ENCODE peak calls at places on chromosomes 5 and 9, in ten cellular contexts. O, L, I, N, F, D, C, R, W and Q are unnamed samples.
A peak's percentile ranks its signal among the peaks of the same experiment; 100 is the strongest.

GRCh38 chr5:62134811-62135210 is 171.2 kb upstream of the KIF2A start:
- DNase-seq in D (no peak), C (no peak), F (no peak), O (no peak), L (no peak), I (no peak), N (no peak), R (no peak), W (peak; percentile 6), Q (no peak)

GRCh38 chr9:14320272-14321245 is 6.6 kb upstream of the NFIB start:
- DNase-seq in L (no peak), I (peak; percentile 32), F (peak; percentile 22), W (peak; percentile 48), R (peak; percentile 50), N (no peak), C (no peak), O (no peak), D (peak; percentile 43), Q (no peak)

GRCh38 chr5:68215888-68216736 is 556 bp downstream of the PIK3R1 start:
- DNase-seq in O (no peak), I (peak; percentile 34), D (peak; percentile 48), R (peak; percentile 63), L (no peak), N (peak; percentile 43), W (peak; percentile 84), C (peak; percentile 95), F (peak; percentile 71), Q (peak; percentile 45)

GRCh38 chr5:35781181-35781580 is 75.5 kb upstream of the IL7R start:
- DNase-seq in L (no peak), F (no peak), R (no peak), C (no peak), N (no peak), D (no peak), I (no peak), O (no peak), W (no peak), Q (no peak)

GRCh38 chr9:130172858-130173461 is 756 bp downstream of the NCS1 start:
- DNase-seq in L (no peak), N (no peak), D (no peak), O (peak; percentile 64), F (no peak), R (no peak), W (peak; percentile 57), I (peak; percentile 42), C (no peak), Q (no peak)

GRCh38 chr9:70398145-70398556 is 16.3 kb downstream of the KLF9 start:
- DNase-seq in F (no peak), D (no peak), W (peak; percentile 74), C (no peak), I (no peak), L (no peak), R (no peak), N (peak; percentile 15), O (no peak), Q (no peak)

GRCh38 chr9:105076729-105077128 is 148.8 kb upstream of the ABCA1 start:
- DNase-seq in D (no peak), L (no peak), C (no peak), I (no peak), N (no peak), R (no peak), W (no peak), F (no peak), O (no peak), Q (no peak)

GRCh38 chr9:112384690-112385089 is 4.8 kb downstream of the HSDL2 start:
- DNase-seq in I (no peak), R (no peak), L (no peak), C (no peak), D (no peak), F (no peak), N (no peak), O (no peak), W (peak; percentile 69), Q (no peak)

GRCh38 chr9:127537014-127537413 is 75.1 kb upstream of the STXBP1 start:
- DNase-seq in L (no peak), I (no peak), W (no peak), F (peak; percentile 23), N (no peak), R (no peak), D (peak; percentile 40), O (peak; percentile 25), C (no peak), Q (no peak)

GRCh38 chr9:33381231-33381791 is 21.1 kb downstream of the AQP7 start:
- DNase-seq in W (no peak), L (no peak), R (no peak), D (no peak), F (no peak), C (no peak), N (no peak), I (no peak), O (no peak), Q (no peak)

GRCh38 chr5:175214152-175214551 is 229.8 kb downstream of the DRD1 start:
- DNase-seq in L (no peak), D (no peak), I (peak; percentile 53), O (no peak), F (no peak), R (no peak), C (no peak), W (no peak), N (no peak), Q (peak; percentile 69)

GRCh38 chr9:81686614-81687520 is 2.5 kb downstream of the TLE1 start:
- DNase-seq in O (peak; percentile 77), L (peak; percentile 94), D (peak; percentile 85), N (peak; percentile 82), R (peak; percentile 85), F (peak; percentile 89), W (peak; percentile 64), I (peak; percentile 87), C (peak; percentile 94), Q (peak; percentile 90)

GRCh38 chr5:136396886-136397285 is 31.5 kb upstream of the TRPC7 start:
- DNase-seq in N (no peak), F (no peak), D (no peak), C (no peak), L (no peak), O (no peak), W (no peak), I (no peak), R (no peak), Q (no peak)

GRCh38 chr9:136109351-136110081 is 9.2 kb downstream of the TMEM250 start:
- DNase-seq in D (peak; percentile 96), L (no peak), I (peak; percentile 83), C (peak; percentile 98), W (peak; percentile 89), O (peak; percentile 95), R (peak; percentile 93), F (peak; percentile 96), N (peak; percentile 90), Q (peak; percentile 100)
- TF ChIP-seq POLR2A in D (no peak), L (no peak), I (peak; percentile 25), C (no peak), W (no peak), O (no peak), R (no peak), F (peak; percentile 43), N (no peak), Q (peak; percentile 14)

DNA sequence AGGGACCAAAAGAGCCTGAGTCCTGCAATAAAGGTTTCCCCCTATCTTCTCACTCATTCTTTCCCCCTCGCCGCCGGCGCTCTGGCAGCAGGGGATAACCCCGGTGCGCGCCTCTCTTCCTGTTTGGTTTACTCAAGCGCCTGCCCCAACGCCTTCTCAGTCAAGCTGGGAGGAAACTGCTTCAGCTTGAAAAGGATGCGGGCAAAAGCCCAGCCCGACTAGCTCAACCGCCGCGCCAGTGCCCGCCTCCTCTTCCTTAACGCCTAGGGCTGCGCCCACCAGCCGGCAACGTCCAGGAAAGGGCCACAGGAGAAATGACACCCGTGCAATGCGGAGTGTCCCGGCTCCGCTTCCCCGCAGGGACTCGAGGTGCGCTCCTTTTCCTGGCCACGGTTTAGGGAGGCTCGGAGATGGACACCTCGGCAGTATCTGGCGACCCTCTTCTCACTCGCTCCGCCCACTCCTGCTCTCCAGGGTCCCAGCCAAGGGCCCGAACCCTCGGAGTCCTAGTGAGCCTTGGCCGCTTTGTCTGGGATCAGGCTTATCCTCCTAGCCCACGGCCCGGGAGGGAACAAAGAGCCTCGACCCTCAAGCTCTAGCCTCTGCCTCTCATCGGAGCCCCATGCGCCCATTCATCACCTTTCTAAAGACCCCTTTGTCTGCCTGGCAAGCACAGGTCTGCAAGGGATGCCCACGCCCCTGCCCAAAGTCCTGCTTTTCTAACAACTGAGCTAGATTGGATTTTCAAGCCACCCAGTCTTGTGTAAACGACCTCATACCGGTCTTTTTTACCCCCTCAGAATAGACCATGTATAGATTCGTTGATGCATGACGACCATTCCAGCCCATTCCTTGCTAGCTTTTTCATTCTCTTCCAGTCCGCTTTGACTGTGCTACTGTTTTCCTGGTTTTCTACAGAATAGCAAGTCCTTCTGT is 2.0 kb downstream of the ST8SIA4 start:
- DNase-seq in D (peak; percentile 70), I (no peak), W (peak; percentile 98), R (peak; percentile 78), F (peak; percentile 81), O (no peak), L (peak; percentile 89), N (peak; percentile 69), C (peak; percentile 97), Q (peak; percentile 49)
- TF ChIP-seq POLR2A in D (no peak), I (peak; percentile 21), W (no peak), R (no peak), F (peak; percentile 50), O (no peak), L (no peak), N (no peak), C (peak; percentile 77), Q (no peak)

DNA sequence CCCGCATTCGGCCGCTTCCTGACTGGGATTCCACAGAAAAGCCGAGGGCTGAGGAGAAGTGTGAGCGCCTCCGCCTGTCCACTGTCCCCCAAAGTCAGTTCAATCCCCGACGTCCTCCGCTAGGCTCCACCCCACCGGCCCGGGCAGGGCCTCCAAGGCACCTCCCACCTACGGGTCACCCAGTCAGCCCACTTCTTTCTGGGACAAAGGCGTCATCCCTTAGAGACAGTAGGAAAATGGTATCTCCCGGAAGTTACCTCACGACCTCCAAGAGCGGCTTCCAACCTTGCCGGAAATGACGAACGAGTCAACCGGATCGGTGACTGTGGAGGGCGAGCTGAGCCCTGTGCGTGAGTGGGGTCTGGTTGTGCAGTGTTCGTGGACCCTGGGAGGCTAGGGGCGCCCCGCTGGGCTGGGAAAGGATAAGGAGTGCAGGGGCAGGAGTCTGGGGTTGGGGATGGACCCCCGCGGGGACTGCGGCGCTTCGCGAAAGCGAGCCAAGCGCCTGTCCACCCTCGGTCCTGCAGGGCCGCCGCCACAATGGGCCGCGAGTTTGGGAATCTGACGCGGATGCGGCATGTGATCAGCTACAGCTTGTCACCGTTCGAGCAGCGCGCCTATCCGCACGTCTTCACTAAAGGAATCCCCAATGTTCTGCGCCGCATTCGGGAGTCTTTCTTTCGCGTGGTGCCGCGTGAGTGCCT is at the start of the genes GDF9 and UQCRQ:
- DNase-seq in L (peak; percentile 99), C (peak; percentile 97), D (peak; percentile 92), O (peak; percentile 94), I (peak; percentile 98), F (peak; percentile 96), W (peak; percentile 99), R (peak; percentile 96), N (peak; percentile 96), Q (peak; percentile 94)
- TF ChIP-seq POLR2A in L (peak; percentile 49), C (no peak), D (peak; percentile 80), O (peak; percentile 89), I (peak; percentile 94), F (peak; percentile 98), W (peak; percentile 93), R (peak; percentile 38), N (no peak), Q (peak; percentile 94)

DNA sequence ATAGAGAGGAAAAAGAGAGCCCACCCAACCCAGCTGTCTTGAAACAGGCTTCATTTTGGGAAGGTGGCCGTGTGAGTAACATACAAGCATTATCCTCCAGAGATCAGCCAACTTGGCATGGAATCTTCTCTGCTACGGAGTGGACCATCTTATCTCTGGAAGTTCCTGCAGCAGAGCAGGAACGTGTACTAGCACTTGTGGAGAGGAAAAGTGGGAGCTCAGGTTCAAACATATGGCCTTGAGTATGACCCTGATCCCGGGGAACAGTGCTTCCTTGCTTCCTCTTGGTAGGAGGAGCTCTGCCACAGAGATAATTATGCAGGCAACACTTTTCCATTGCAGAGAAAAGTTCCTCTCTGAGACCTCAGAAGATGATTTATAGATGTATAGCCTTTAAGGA is 490.4 kb upstream of the ACO1 start:
- DNase-seq in C (no peak), O (no peak), D (no peak), L (no peak), N (no peak), I (no peak), F (no peak), W (no peak), R (no peak), Q (no peak)
- TF ChIP-seq POLR2A in C (no peak), O (no peak), D (no peak), L (no peak), N (no peak), I (no peak), F (no peak), W (no peak), R (no peak), Q (no peak)